ENCODE peak calls at places on chromosome 6, in nine cellular contexts. One of them, this sample, is unnamed.

GRCh38 chr6:142254513-142254912 is 47.3 kb upstream of the ADGRG6 start:
- DNase-seq in ovary: no peak
- DNase-seq in fibroblast of lung: no peak
- DNase-seq in neural crest cell: no peak
- DNase-seq in posterior vena cava: no peak
- DNase-seq in iris pigment epithelial cell: no peak
- DNase-seq in right atrium auricular region: no peak
- DNase-seq in DMS53: no peak
- DNase-seq in GM04504: no peak
- DNase-seq in this sample: no peak

GRCh38 chr6:11307226-11307625 is 74.8 kb upstream of the NEDD9 start:
- DNase-seq in ovary: no peak
- DNase-seq in fibroblast of lung: no peak
- DNase-seq in neural crest cell: no peak
- DNase-seq in posterior vena cava: no peak
- DNase-seq in iris pigment epithelial cell: peak; percentile 21
- DNase-seq in right atrium auricular region: no peak
- DNase-seq in DMS53: no peak
- DNase-seq in GM04504: no peak
- DNase-seq in this sample: no peak

GRCh38 chr6:157457787-157458186 is 76.8 kb downstream of the ZDHHC14 start:
- DNase-seq in ovary: no peak
- DNase-seq in fibroblast of lung: no peak
- DNase-seq in neural crest cell: no peak
- DNase-seq in posterior vena cava: no peak
- DNase-seq in iris pigment epithelial cell: no peak
- DNase-seq in right atrium auricular region: no peak
- DNase-seq in DMS53: no peak
- DNase-seq in GM04504: no peak
- DNase-seq in this sample: no peak

GRCh38 chr6:3205913-3206312 is 21.5 kb downstream of the TUBB2B start:
- DNase-seq in ovary: no peak
- DNase-seq in fibroblast of lung: peak; percentile 97
- DNase-seq in neural crest cell: no peak
- DNase-seq in posterior vena cava: no peak
- DNase-seq in iris pigment epithelial cell: peak; percentile 99
- DNase-seq in right atrium auricular region: no peak
- DNase-seq in DMS53: peak; percentile 12
- DNase-seq in GM04504: peak; percentile 82
- DNase-seq in this sample: no peak

GRCh38 chr6:33620158-33620583 is 951 bp upstream of the ITPR3 start:
- DNase-seq in ovary: no peak
- DNase-seq in fibroblast of lung: peak; percentile 35
- DNase-seq in neural crest cell: no peak
- DNase-seq in posterior vena cava: no peak
- DNase-seq in iris pigment epithelial cell: peak; percentile 61
- DNase-seq in right atrium auricular region: no peak
- DNase-seq in DMS53: peak; percentile 71
- DNase-seq in GM04504: no peak
- DNase-seq in this sample: peak; percentile 49

GRCh38 chr6:51292659-51293058 is 474.0 kb downstream of the TFAP2B start:
- DNase-seq in ovary: no peak
- DNase-seq in fibroblast of lung: peak; percentile 65
- DNase-seq in neural crest cell: no peak
- DNase-seq in posterior vena cava: no peak
- DNase-seq in iris pigment epithelial cell: peak; percentile 77
- DNase-seq in right atrium auricular region: no peak
- DNase-seq in DMS53: no peak
- DNase-seq in GM04504: peak; percentile 3
- DNase-seq in this sample: no peak

GRCh38 chr6:36940027-36940426 is 14.5 kb upstream of the PI16 start:
- DNase-seq in ovary: no peak
- DNase-seq in fibroblast of lung: no peak
- DNase-seq in neural crest cell: no peak
- DNase-seq in posterior vena cava: no peak
- DNase-seq in iris pigment epithelial cell: no peak
- DNase-seq in right atrium auricular region: no peak
- DNase-seq in DMS53: no peak
- DNase-seq in GM04504: no peak
- DNase-seq in this sample: peak; percentile 6

GRCh38 chr6:23637296-23637695 is 488.7 kb upstream of the NRSN1 start:
- DNase-seq in ovary: no peak
- DNase-seq in fibroblast of lung: no peak
- DNase-seq in neural crest cell: no peak
- DNase-seq in posterior vena cava: no peak
- DNase-seq in iris pigment epithelial cell: peak; percentile 10
- DNase-seq in right atrium auricular region: no peak
- DNase-seq in DMS53: peak; percentile 4
- DNase-seq in GM04504: no peak
- DNase-seq in this sample: no peak

GRCh38 chr6:163943647-163944395 is 529.3 kb downstream of the QKI start:
- DNase-seq in ovary: no peak
- DNase-seq in fibroblast of lung: peak; percentile 52
- DNase-seq in neural crest cell: peak; percentile 53
- DNase-seq in posterior vena cava: no peak
- DNase-seq in iris pigment epithelial cell: peak; percentile 27
- DNase-seq in right atrium auricular region: no peak
- DNase-seq in DMS53: no peak
- DNase-seq in GM04504: no peak
- DNase-seq in this sample: no peak

GRCh38 chr6:118350881-118351430 is 197.1 kb upstream of the PLN start:
- DNase-seq in ovary: no peak
- DNase-seq in fibroblast of lung: peak; percentile 36
- DNase-seq in neural crest cell: no peak
- DNase-seq in posterior vena cava: no peak
- DNase-seq in iris pigment epithelial cell: peak; percentile 45
- DNase-seq in right atrium auricular region: no peak
- DNase-seq in DMS53: no peak
- DNase-seq in GM04504: no peak
- DNase-seq in this sample: no peak

GRCh38 chr6:98787961-98788360 is 46.4 kb upstream of the POU3F2 start:
- DNase-seq in ovary: no peak
- DNase-seq in fibroblast of lung: peak; percentile 48
- DNase-seq in neural crest cell: peak; percentile 20
- DNase-seq in posterior vena cava: no peak
- DNase-seq in iris pigment epithelial cell: no peak
- DNase-seq in right atrium auricular region: no peak
- DNase-seq in DMS53: no peak
- DNase-seq in GM04504: no peak
- DNase-seq in this sample: no peak

GRCh38 chr6:5610640-5611039 is 349.3 kb downstream of the FARS2 start:
- DNase-seq in ovary: no peak
- DNase-seq in fibroblast of lung: no peak
- DNase-seq in neural crest cell: no peak
- DNase-seq in posterior vena cava: no peak
- DNase-seq in iris pigment epithelial cell: no peak
- DNase-seq in right atrium auricular region: no peak
- DNase-seq in DMS53: peak; percentile 35
- DNase-seq in GM04504: no peak
- DNase-seq in this sample: no peak

GRCh38 chr6:112802154-112802553 is 455.0 kb downstream of the RFPL4B start:
- DNase-seq in ovary: no peak
- DNase-seq in fibroblast of lung: peak; percentile 96
- DNase-seq in neural crest cell: no peak
- DNase-seq in posterior vena cava: no peak
- DNase-seq in iris pigment epithelial cell: peak; percentile 80
- DNase-seq in right atrium auricular region: no peak
- DNase-seq in DMS53: no peak
- DNase-seq in GM04504: peak; percentile 77
- DNase-seq in this sample: no peak

This sample was measured in adrenal gland.